ENCODE peak calls at places on chromosomes 11 and 22, in nine cellular contexts. O, Y, X, E, M, G, T, I and Q are unnamed samples.

GRCh38 chr22:37485006-37485713 is 1.0 kb downstream of the MFNG start:
- DNase-seq in O (peak; percentile 92), Y (peak; percentile 56), X (no peak), E (no peak), M (no peak), G (peak; percentile 85), T (no peak), I (no peak), Q (no peak)

GRCh38 chr11:10975287-10975721 is 117.5 kb upstream of the ZBED5 start:
- DNase-seq in O (no peak), Y (no peak), X (no peak), E (no peak), M (no peak), G (no peak), T (no peak), I (no peak), Q (no peak)

GRCh38 chr22:33400061-33400840 is 342.1 kb upstream of the SYN3 start:
- DNase-seq in O (no peak), Y (no peak), X (no peak), E (no peak), M (no peak), G (no peak), T (no peak), I (no peak), Q (no peak)

GRCh38 chr22:27028093-27028492 is 370.7 kb downstream of the MIAT start:
- DNase-seq in O (no peak), Y (no peak), X (no peak), E (no peak), M (no peak), G (no peak), T (no peak), I (no peak), Q (no peak)

GRCh38 chr11:61947486-61948210 is 2.5 kb upstream of the BEST1 start:
- DNase-seq in O (peak; percentile 92), Y (peak; percentile 68), X (peak; percentile 95), E (peak; percentile 82), M (peak; percentile 88), G (no peak), T (peak; percentile 73), I (peak; percentile 95), Q (peak; percentile 88)

GRCh38 chr22:39214383-39215069 is 30.3 kb downstream of the PDGFB start:
- DNase-seq in O (peak; percentile 34), Y (no peak), X (no peak), E (peak; percentile 32), M (no peak), G (no peak), T (peak; percentile 58), I (peak; percentile 37), Q (no peak)

GRCh38 chr11:93623179-93623578 is 38.3 kb upstream of the CEP295 start:
- DNase-seq in O (no peak), Y (no peak), X (no peak), E (no peak), M (no peak), G (no peak), T (no peak), I (no peak), Q (no peak)

GRCh38 chr11:116581349-116581748 is 191.4 kb downstream of the BUD13 start:
- DNase-seq in O (no peak), Y (no peak), X (no peak), E (no peak), M (no peak), G (no peak), T (no peak), I (no peak), Q (no peak)

GRCh38 chr22:43424201-43424600 is 12.4 kb downstream of the MPPED1 start:
- DNase-seq in O (no peak), Y (no peak), X (no peak), E (no peak), M (no peak), G (no peak), T (no peak), I (no peak), Q (no peak)

GRCh38 chr11:128467610-128468041 is 119.7 kb downstream of the ETS1 start:
- DNase-seq in O (no peak), Y (no peak), X (peak; percentile 82), E (no peak), M (no peak), G (no peak), T (peak; percentile 74), I (peak; percentile 80), Q (no peak)

GRCh38 chr11:57499413-57499982 is 16.0 kb downstream of the SLC43A1 start:
- DNase-seq in O (peak; percentile 95), Y (peak; percentile 82), X (peak; percentile 99), E (peak; percentile 94), M (peak; percentile 97), G (peak; percentile 99), T (peak; percentile 84), I (peak; percentile 96), Q (peak; percentile 95)

GRCh38 chr11:86811637-86812321 is 11.4 kb downstream of the PRSS23 start:
- DNase-seq in O (no peak), Y (no peak), X (no peak), E (no peak), M (peak; percentile 55), G (no peak), T (no peak), I (no peak), Q (no peak)

GRCh38 chr22:20904008-20904979 is 12.9 kb upstream of the CRKL start:
- DNase-seq in O (no peak), Y (no peak), X (no peak), E (no peak), M (no peak), G (no peak), T (peak; percentile 67), I (no peak), Q (no peak)
- TF ChIP-seq POLR2AphosphoS5 in O (peak; percentile 61), Y (no peak), X (no peak), E (peak; percentile 45), M (peak; percentile 46), G (peak; percentile 88), T (no peak), I (peak; percentile 52), Q (no peak)

GRCh38 chr11:446886-447285 is 3.2 kb upstream of the PTDSS2 start:
- DNase-seq in O (no peak), Y (no peak), X (no peak), E (no peak), M (no peak), G (no peak), T (no peak), I (no peak), Q (peak; percentile 55)
- TF ChIP-seq POLR2A in O (no peak), Y (no peak), X (no peak), E (no peak), M (no peak), G (no peak), T (no peak), I (no peak), Q (no peak)

DNA sequence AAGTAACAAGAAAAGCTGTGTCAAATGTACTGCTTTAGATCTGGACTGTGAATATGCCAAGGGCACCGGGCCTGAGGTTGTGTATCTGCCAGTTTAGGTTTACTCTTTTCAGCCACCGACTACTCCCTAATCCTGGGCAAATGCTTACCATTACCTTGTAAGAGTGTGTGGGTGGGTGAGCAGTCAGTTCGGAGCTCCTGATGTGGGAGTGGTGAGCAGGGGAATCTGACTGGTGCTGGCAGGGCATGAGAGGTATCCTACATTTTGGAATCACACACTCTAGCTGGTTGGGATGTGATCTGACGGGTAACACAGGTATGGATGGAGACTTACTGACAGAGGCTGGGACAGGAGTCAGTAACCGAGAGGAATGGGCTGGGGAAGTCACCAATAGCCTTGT is 2.6 kb upstream of the FAM180B start:
- DNase-seq in O (peak; percentile 5), Y (no peak), X (no peak), E (no peak), M (no peak), G (no peak), T (no peak), I (no peak), Q (no peak)
- TF ChIP-seq POLR2AphosphoS5 in O (no peak), Y (no peak), X (no peak), E (no peak), M (no peak), G (no peak), T (no peak), I (no peak), Q (no peak)

GRCh38 chr11:68828155-68828931 is 13.4 kb downstream of the CPT1A start:
- DNase-seq in O (peak; percentile 87), Y (no peak), X (no peak), E (no peak), M (peak; percentile 63), G (no peak), T (no peak), I (peak; percentile 61), Q (no peak)

GRCh38 chr11:68826726-68827125 is 15.0 kb downstream of the CPT1A start:
- DNase-seq in O (no peak), Y (no peak), X (no peak), E (no peak), M (no peak), G (no peak), T (no peak), I (no peak), Q (no peak)

GRCh38 chr11:68828957-68829356 is 12.8 kb downstream of the CPT1A start:
- DNase-seq in O (peak; percentile 70), Y (no peak), X (no peak), E (no peak), M (no peak), G (no peak), T (no peak), I (peak; percentile 50), Q (no peak)

GRCh38 chr11:68825603-68826002 is 16.1 kb downstream of the CPT1A start:
- DNase-seq in O (peak; percentile 84), Y (no peak), X (no peak), E (no peak), M (peak; percentile 74), G (no peak), T (peak; percentile 58), I (peak; percentile 65), Q (peak; percentile 90)

GRCh38 chr11:68827733-68828132 is 14.0 kb downstream of the CPT1A start:
- DNase-seq in O (peak; percentile 76), Y (no peak), X (no peak), E (no peak), M (no peak), G (no peak), T (peak; percentile 16), I (peak; percentile 53), Q (no peak)
- TF ChIP-seq POLR2A in O (no peak), Y (no peak), X (no peak), E (no peak), M (no peak), G (no peak), T (no peak), I (no peak), Q (no peak)

DNA sequence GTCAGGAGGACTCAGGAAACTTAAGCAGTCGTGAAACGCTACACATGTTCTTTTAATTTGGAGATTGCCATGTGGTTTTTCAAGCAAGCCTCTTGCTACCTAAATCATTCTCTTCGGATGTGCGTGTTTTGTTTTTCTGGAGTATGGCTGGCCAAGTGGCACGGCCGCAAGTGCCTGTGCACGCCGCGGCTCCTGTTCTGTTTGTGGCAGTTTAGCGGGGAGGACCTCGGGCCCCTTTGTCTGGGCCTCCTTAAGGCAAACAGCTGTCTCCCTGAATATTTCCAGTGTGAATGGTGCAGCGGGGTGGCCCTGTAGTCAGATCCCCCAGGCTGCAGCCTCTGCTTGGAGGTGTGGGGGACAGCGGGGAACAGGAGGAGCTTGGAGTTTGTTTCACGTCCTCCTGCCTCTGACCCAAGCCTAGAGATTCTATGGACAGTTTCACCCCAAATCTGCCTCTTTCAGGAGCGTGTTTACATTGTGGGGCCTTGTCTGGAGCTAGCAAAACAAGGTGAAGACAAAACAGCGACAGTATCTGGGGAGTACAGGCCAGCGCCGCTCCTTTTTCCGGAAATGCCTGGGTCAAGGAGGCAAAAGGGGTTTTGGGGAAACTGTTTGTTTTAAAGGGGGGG is 1.3 kb downstream of the LRP5 start:
- DNase-seq in O (no peak), Y (no peak), X (no peak), E (no peak), M (no peak), G (no peak), T (peak; percentile 43), I (no peak), Q (no peak)
- TF ChIP-seq POLR2AphosphoS5 in O (no peak), Y (no peak), X (no peak), E (no peak), M (no peak), G (no peak), T (no peak), I (no peak), Q (no peak)